ENCODE peak calls at places on chromosomes 6 and 20, in six cellular contexts. M is cardiac muscle cell; O is SJSA1; B is CD4-positive, CD25-positive, alpha-beta regulatory T cell; J is neuronal stem cell; E is Panc1. A is an unnamed sample.

GRCh38 chr20:47466704-47467459 is 34.8 kb upstream of the NCOA3 start:
- DNase-seq in M (no peak), O (no peak), B (no peak), J (no peak), E (no peak), A (no peak)

GRCh38 chr20:37179671-37180524 is 550 bp upstream of the MROH8 start:
- DNase-seq in M (no peak), O (no peak), B (no peak), J (no peak), E (no peak), A (no peak)

GRCh38 chr6:141685416-141685815 is 447.3 kb upstream of the GJE1 start:
- DNase-seq in M (no peak), O (no peak), B (no peak), J (no peak), E (no peak), A (no peak)

GRCh38 chr6:80625405-80625804 is 518.9 kb downstream of the BCKDHB start:
- DNase-seq in M (no peak), O (no peak), B (no peak), J (no peak), E (no peak), A (no peak)

GRCh38 chr6:135281227-135281626 is 100.1 kb downstream of the MYB start:
- DNase-seq in M (no peak), O (no peak), B (no peak), J (no peak), E (no peak), A (peak; percentile 55)

GRCh38 chr6:35302604-35303218 is 5.1 kb downstream of the DEF6 start:
- DNase-seq in M (peak; percentile 46), O (no peak), B (peak; percentile 94), J (no peak), E (no peak), A (no peak)

GRCh38 chr6:111030008-111031006 is 48.5 kb downstream of the RPF2 start:
- DNase-seq in M (peak; percentile 15), O (no peak), B (no peak), J (no peak), E (no peak), A (no peak)

GRCh38 chr6:31822038-31822821 is 5.3 kb upstream of the HSPA1B start:
- DNase-seq in M (peak; percentile 65), O (peak; percentile 87), B (peak; percentile 72), J (peak; percentile 42), E (no peak), A (peak; percentile 93)

GRCh38 chr20:63706852-63707557 is 771 bp downstream of the ARFRP1 start:
- DNase-seq in M (peak; percentile 40), O (peak; percentile 61), B (peak; percentile 78), J (no peak), E (no peak), A (peak; percentile 64)

GRCh38 chr20:16314722-16315121 is 258.5 kb downstream of the KIF16B start:
- DNase-seq in M (no peak), O (no peak), B (no peak), J (no peak), E (no peak), A (no peak)

GRCh38 chr6:47075741-47076421 is 33.7 kb upstream of the ADGRF1 start:
- DNase-seq in M (no peak), O (no peak), B (no peak), J (no peak), E (no peak), A (no peak)

GRCh38 chr6:34059136-34059731 is 86.7 kb downstream of the GRM4 start:
- DNase-seq in M (no peak), O (no peak), B (no peak), J (no peak), E (no peak), A (no peak)

GRCh38 chr6:118748311-118749062 is 97.1 kb upstream of the CEP85L start:
- DNase-seq in M (no peak), O (peak; percentile 80), B (no peak), J (no peak), E (no peak), A (no peak)

GRCh38 chr20:33559994-33560393 is 70.1 kb downstream of the CBFA2T2 start:
- DNase-seq in M (no peak), O (no peak), B (no peak), J (no peak), E (no peak), A (no peak)

GRCh38 chr6:113763311-113763766 is 93.8 kb upstream of the MARCKS start:
- DNase-seq in M (no peak), O (no peak), B (no peak), J (no peak), E (no peak), A (no peak)

GRCh38 chr6:30647802-30648460 is 998 bp downstream of the C6orf136 start:
- DNase-seq in M (no peak), O (no peak), B (no peak), J (no peak), E (no peak), A (no peak)

GRCh38 chr20:9458075-9458818 is 56.1 kb upstream of the LAMP5 start:
- DNase-seq in M (peak; percentile 15), O (no peak), B (no peak), J (no peak), E (no peak), A (no peak)
- H3K27ac ChIP-seq in M (no peak overlapping the region), O (no peak overlapping the region), B (no peak overlapping the region), J (no peak overlapping the region), E (no peak overlapping the region), A (no peak overlapping the region)

GRCh38 chr6:159753081-159753872 is 8.6 kb upstream of the ACAT2 start:
- DNase-seq in M (no peak), O (no peak), B (no peak), J (no peak), E (no peak), A (no peak)
- H3K36me3 ChIP-seq in M (peaks cover 75% of the 10 kb centered on the region), O (peaks cover 81% of the 10 kb centered on the region), B (peaks cover 85% of the 10 kb centered on the region), J (peaks cover 28% of the 10 kb centered on the region), E (peaks cover 51% of the 10 kb centered on the region), A (peaks cover 6% of the 10 kb centered on the region)

GRCh38 chr20:57117296-57117695 is 149.1 kb downstream of the BMP7 start:
- DNase-seq in M (no peak), O (no peak), B (no peak), J (no peak), E (no peak), A (peak; percentile 10)
- H3K4me3 ChIP-seq in M (no peak overlapping the region), O (no peak overlapping the region), B (no peak overlapping the region), J (no peak overlapping the region), E (no peak overlapping the region), A (no peak overlapping the region)

GRCh38 chr6:142810952-142811514 is 133.9 kb downstream of the HIVEP2 start:
- DNase-seq in M (no peak), O (no peak), B (peak; percentile 57), J (no peak), E (no peak), A (no peak)
- H3K27ac ChIP-seq in M (no peak overlapping the region), O (no peak overlapping the region), B (no peak overlapping the region), J (no peak overlapping the region), E (no peak overlapping the region), A (no peak overlapping the region)